ENCODE peak calls at places on chromosomes 5 and 9, in five cellular contexts. R is prostate gland, L is brain microvascular endothelial cell, X is Caco-2, V is WTC11. U is an unnamed sample.

GRCh38 chr9:36820392-36820861 is 213.6 kb downstream of the PAX5 start:
- DNase-seq in R (no peak), L (no peak), X (no peak), V (no peak), U (peak)

GRCh38 chr5:147036691-147037245 is 158.2 kb upstream of the PPP2R2B start:
- DNase-seq in R (no peak), L (no peak), X (no peak), V (no peak), U (no peak)

GRCh38 chr9:136178773-136179075 is 26.2 kb downstream of the LHX3 start:
- DNase-seq in R (no peak), L (no peak), X (no peak), V (peak), U (no peak)

GRCh38 chr5:77662615-77663014 is 24.1 kb upstream of the OTP start:
- DNase-seq in R (no peak), L (no peak), X (no peak), V (no peak), U (no peak)

GRCh38 chr5:171308453-171309275 is at the start of gene TLX3:
- DNase-seq in R (no peak), L (no peak), X (no peak), V (peak), U (no peak)

GRCh38 chr9:98774746-98775145 is 21.6 kb downstream of the ANKS6 start:
- DNase-seq in R (no peak), L (no peak), X (no peak), V (peak), U (no peak)

GRCh38 chr9:128393171-128393761 is 22.1 kb downstream of the URM1 start:
- DNase-seq in R (no peak), L (no peak), X (no peak), V (peak), U (no peak)

GRCh38 chr5:139810341-139811075 is 14.9 kb downstream of the PSD2 start:
- DNase-seq in R (no peak), L (no peak), X (peak), V (no peak), U (no peak)

GRCh38 chr5:95958308-95959014 is 3.2 kb downstream of the ELL2 start:
- DNase-seq in R (peak), L (no peak), X (no peak), V (no peak), U (no peak)

GRCh38 chr5:96794757-96795156 is 13.0 kb downstream of the ERAP1 start:
- DNase-seq in R (no peak), L (no peak), X (no peak), V (no peak), U (no peak)

GRCh38 chr5:149651686-149652085 is 70.4 kb downstream of the ARHGEF37 start:
- DNase-seq in R (no peak), L (no peak), X (no peak), V (no peak), U (no peak)

GRCh38 chr9:21591221-21592062 is 109.3 kb upstream of the IFNE start:
- DNase-seq in R (peak), L (peak), X (peak), V (peak), U (peak)

GRCh38 chr5:67465556-67466206 is 269.1 kb upstream of the CD180 start:
- DNase-seq in R (no peak), L (no peak), X (no peak), V (no peak), U (no peak)

GRCh38 chr5:132826424-132827082 is 3.9 kb downstream of the SHROOM1 start:
- DNase-seq in R (no peak), L (no peak), X (no peak), V (no peak), U (no peak)

GRCh38 chr5:175566697-175567096 is 88.3 kb downstream of the SFXN1 start:
- DNase-seq in R (no peak), L (no peak), X (no peak), V (no peak), U (no peak)

GRCh38 chr5:175564716-175565115 is 86.4 kb downstream of the SFXN1 start:
- DNase-seq in R (no peak), L (no peak), X (no peak), V (no peak), U (no peak)

GRCh38 chr5:175569701-175570100 is 88.2 kb upstream of the HRH2 start:
- DNase-seq in R (no peak), L (no peak), X (no peak), V (no peak), U (no peak)

GRCh38 chr5:175572922-175573321 is 84.9 kb upstream of the HRH2 start:
- DNase-seq in R (no peak), L (peak), X (no peak), V (no peak), U (no peak)

DNA sequence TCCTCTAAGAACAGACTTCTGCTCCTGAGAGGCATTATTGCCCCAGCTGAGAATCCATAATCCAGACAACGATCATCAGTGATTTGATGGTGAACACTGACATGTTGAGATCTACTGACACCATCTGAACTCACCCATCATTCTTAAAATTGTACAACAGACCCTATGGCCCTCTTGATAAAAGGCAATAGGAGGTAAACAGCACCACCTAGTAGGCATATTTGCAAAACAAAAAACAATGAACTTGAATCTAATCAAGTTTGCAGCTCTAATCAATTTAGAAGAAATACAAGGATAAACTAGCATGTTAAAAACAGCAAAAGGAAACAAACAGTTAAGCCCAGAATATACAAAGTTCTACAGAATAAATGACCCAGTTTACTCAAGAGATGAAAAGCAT is 89.6 kb downstream of the SFXN1 start:
- DNase-seq in R (no peak), L (no peak), X (no peak), V (no peak), U (no peak)
- TF ChIP-seq CTCF in R (no peak), L (no peak), X (no peak), V (no peak), U (no peak)

DNA sequence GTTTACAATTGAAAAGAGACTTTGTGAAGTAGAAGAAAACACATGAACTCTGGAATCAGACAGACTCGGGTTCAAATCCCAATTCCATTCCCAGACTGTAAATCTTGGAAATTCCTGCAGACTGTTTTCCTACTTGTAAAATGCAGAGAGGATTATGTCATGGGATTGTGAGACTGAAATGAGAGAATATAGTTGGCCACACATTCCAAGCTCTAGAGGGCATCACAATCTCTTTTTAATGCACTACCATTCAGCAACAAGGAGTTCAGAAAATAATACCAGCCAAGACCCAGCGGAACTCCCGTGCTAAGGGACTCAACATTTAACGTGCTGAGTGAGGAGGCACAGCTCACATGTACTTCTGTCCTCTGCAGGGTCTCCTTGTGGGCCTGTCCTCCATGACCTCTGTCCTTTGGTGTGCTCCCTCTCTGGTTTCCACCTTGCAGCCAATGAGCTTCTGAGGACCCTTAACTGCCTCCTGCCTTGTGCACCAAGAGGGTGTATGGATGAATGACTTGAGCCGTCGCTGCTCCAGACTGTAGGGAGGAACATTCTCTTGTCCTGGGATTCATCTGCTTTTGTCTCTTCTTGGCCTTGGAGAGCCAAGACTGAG is 263.5 kb downstream of the NTRK2 start:
- DNase-seq in R (no peak), L (no peak), X (no peak), V (no peak), U (no peak)
- TF ChIP-seq CTCF in R (no peak), L (no peak), X (no peak), V (no peak), U (no peak)

GRCh38 chr5:43389679-43390329 is 22.4 kb downstream of the CCL28 start:
- DNase-seq in R (peak), L (peak), X (peak), V (peak), U (peak)

DNA sequence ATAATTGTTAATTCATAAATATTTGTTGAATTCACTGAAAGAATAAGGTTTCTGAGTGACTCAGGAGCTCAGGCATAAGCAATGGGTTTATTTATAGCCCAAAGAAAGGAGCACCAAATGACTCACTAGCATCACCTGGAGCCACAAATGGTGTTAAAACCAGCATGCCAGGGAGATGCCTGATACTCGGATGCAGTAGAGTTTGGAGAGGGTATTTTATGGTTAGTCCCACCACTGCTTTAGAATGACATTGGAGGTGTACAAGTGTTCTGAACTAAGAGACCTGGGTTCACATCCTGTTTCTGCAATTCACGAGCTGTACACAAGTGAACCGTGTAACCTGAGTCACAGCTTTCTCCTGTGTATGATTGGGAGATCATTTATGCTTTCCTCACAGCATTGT is 25.2 kb downstream of the CCL28 start:
- DNase-seq in R (no peak), L (no peak), X (no peak), V (no peak), U (no peak)
- TF ChIP-seq CTCF in R (no peak), L (no peak), X (no peak), V (no peak), U (no peak)

DNA sequence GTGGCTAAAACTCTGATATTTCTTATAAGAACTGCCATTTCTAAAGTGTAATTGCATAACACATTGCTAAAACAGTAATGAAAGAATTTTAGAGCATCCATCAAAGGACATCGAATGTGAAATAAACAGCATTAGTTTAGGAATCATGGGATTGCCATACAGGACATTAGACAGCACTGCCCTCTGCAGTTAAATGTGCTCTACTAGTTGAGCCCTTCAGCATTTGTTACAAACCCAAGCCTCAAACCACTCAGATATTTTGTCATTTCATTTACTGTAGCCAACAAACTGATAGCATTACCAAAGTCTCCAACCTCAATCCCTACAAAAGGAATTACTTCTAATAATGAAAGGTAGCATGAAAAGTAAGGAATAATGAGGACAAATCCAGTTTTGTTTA is 116.8 kb upstream of the COX7C start:
- DNase-seq in R (no peak), L (no peak), X (no peak), V (no peak), U (no peak)
- TF ChIP-seq CTCF in R (no peak), L (peak), X (no peak), V (no peak), U (no peak)

DNA sequence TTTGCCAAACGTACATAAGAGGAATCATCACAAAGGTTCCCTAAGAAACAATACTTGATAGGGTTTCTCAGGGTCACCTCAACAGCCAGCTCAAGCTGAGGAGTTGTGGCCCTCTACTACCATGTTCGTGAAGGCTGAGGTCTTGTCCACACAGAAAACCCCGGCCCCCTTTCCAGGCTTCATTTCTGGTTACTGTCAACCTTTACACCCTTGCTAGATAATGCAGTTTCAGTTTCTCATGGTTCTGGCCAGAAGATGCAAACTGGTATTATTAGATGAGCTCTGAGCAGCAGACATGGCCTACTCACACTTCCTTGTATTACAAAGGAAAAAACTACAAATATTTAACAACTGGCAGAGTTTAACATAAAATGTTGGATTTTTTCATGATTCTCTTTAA is 22.8 kb upstream of the KCNN2 start:
- DNase-seq in R (no peak), L (no peak), X (no peak), V (no peak), U (no peak)
- TF ChIP-seq CTCF in R (no peak), L (no peak), X (no peak), V (no peak), U (no peak)

DNA sequence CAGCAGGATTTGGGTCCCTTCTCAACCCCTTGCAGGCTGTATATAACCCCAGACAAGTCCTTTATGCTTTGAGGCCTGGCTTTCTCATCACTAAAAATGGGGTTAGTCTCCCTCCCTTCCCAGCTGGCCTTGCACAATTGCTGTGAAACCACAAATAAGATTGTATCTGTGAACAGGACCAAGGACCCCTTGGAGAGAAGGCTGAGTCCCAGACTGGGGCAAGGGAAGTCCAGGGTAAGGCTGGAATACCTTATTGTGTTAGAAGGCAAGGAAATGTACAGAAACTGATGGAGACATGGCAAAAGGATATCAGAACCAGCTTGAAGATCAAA is 11.4 kb downstream of the MACROH2A1 start:
- DNase-seq in R (no peak), L (no peak), X (no peak), V (no peak), U (no peak)
- TF ChIP-seq CTCF in R (no peak), L (no peak), X (no peak), V (no peak), U (no peak)

U was measured in CD14-positive monocyte.